ENCODE peak calls at places on chromosome 13, in nine cellular contexts. F is ELR; M is activated CD4-positive, CD25-positive, alpha-beta regulatory T cell treated with anti-CD3 and anti-CD28 coated beads, Interleukin-2, amount 50 U/mL, for 16 hours; E is neural crest cell; Q is OCI-M1; R is cardiac fibroblast; S is tibial artery; N is posterior cingulate gyrus; X is stimulated activated CD8-positive, alpha-beta memory T cell treated with anti-CD3 and anti-CD28 coated beads, Interleukin-2, amount 100 ng/mL, for 1 hour. H is an unnamed sample.

GRCh38 chr13:75881109-75881775 is 245.1 kb downstream of the LMO7 start:
- DNase-seq in X (no peak), R (no peak), F (no peak), E (no peak), N (no peak), M (no peak), Q (no peak), S (no peak), H (no peak)

GRCh38 chr13:111914241-111915103 is 152.5 kb upstream of the SOX1 start:
- DNase-seq in F (no peak), Q (no peak), N (no peak), M (no peak), X (no peak), R (no peak), E (no peak), S (no peak), H (no peak)

GRCh38 chr13:36519432-36519831 is 87.1 kb downstream of the CCNA1 start:
- DNase-seq in Q (no peak), S (no peak), M (no peak), E (no peak), X (no peak), F (no peak), R (no peak), N (no peak), H (no peak)

GRCh38 chr13:34627905-34628682 is 314.0 kb upstream of the NBEA start:
- DNase-seq in E (no peak), S (no peak), R (no peak), Q (no peak), M (no peak), F (no peak), N (no peak), X (no peak), H (no peak)

GRCh38 chr13:75334634-75335447 is 147.1 kb downstream of the TBC1D4 start:
- DNase-seq in R (no peak), X (no peak), F (no peak), S (no peak), E (no peak), N (no peak), M (no peak), Q (no peak), H (no peak)

GRCh38 chr13:79401259-79402071 is 4.6 kb downstream of the RBM26 start:
- DNase-seq in X (no peak), R (no peak), E (no peak), S (no peak), Q (peak), N (no peak), M (no peak), F (no peak), H (no peak)

GRCh38 chr13:35700661-35701060 is 224.2 kb upstream of the MAB21L1 start:
- DNase-seq in S (no peak), X (no peak), N (no peak), F (peak), E (no peak), R (peak), Q (no peak), M (no peak), H (no peak)

GRCh38 chr13:112990783-112991182 is 21.8 kb downstream of the MCF2L start:
- DNase-seq in S (no peak), N (no peak), X (no peak), E (no peak), F (no peak), Q (peak), M (no peak), R (no peak), H (no peak)

GRCh38 chr13:41058229-41059070 is 2.9 kb upstream of the WBP4 start:
- DNase-seq in F (no peak), R (no peak), N (no peak), X (no peak), Q (peak), S (no peak), E (no peak), M (no peak), H (no peak)

GRCh38 chr13:46181799-46182490 is at the start of gene LCP1:
- DNase-seq in N (no peak), S (no peak), F (peak), E (no peak), R (no peak), Q (peak), X (peak), M (peak), H (no peak)

GRCh38 chr13:50085063-50085462 is 69.8 kb downstream of the KCNRG start:
- DNase-seq in F (peak), Q (peak), M (no peak), S (no peak), X (no peak), N (no peak), E (no peak), R (peak), H (no peak)

GRCh38 chr13:109751477-109751876 is 34.9 kb downstream of the IRS2 start:
- DNase-seq in X (no peak), F (no peak), R (no peak), Q (no peak), M (no peak), E (no peak), N (no peak), S (no peak), H (no peak)

GRCh38 chr13:111559612-111560423 is 239.4 kb downstream of the TEX29 start:
- DNase-seq in E (no peak), R (no peak), Q (no peak), S (no peak), X (no peak), M (no peak), F (no peak), N (no peak), H (no peak)

GRCh38 chr13:52850396-52851152 is 2.1 kb upstream of the PCDH8 start:
- DNase-seq in X (no peak), Q (peak), F (peak), E (peak), M (no peak), R (peak), S (peak), N (peak), H (no peak)

GRCh38 chr13:74032325-74032724 is 101.9 kb downstream of the KLF12 start:
- DNase-seq in X (no peak), Q (no peak), R (no peak), E (no peak), F (no peak), M (no peak), S (no peak), N (no peak), H (no peak)

GRCh38 chr13:48333976-48334375 is 30.4 kb downstream of the RB1 start:
- DNase-seq in S (no peak), N (no peak), E (no peak), X (no peak), R (peak), F (peak), M (no peak), Q (no peak), H (no peak)

GRCh38 chr13:101360525-101360924 is 55.8 kb downstream of the NALCN start:
- DNase-seq in M (no peak), X (no peak), F (no peak), R (no peak), S (no peak), N (no peak), Q (no peak), E (no peak), H (no peak)

GRCh38 chr13:98761126-98761978 is 8.9 kb upstream of the SLC15A1 start:
- DNase-seq in N (no peak), Q (peak), X (no peak), F (peak), S (no peak), M (no peak), E (no peak), R (peak), H (no peak)

GRCh38 chr13:50905256-50905655 is 4.3 kb upstream of the RNASEH2B start:
- DNase-seq in E (no peak), Q (no peak), X (no peak), S (no peak), M (no peak), N (no peak), R (no peak), F (no peak), H (no peak)

GRCh38 chr13:31424130-31424729 is 224.5 kb downstream of the B3GLCT start:
- DNase-seq in N (peak), Q (peak), R (peak), F (peak), X (no peak), S (peak), E (peak), M (peak), H (peak)

GRCh38 chr13:101869553-101869952 is 417.1 kb downstream of the ITGBL1 start:
- DNase-seq in F (no peak), X (no peak), R (no peak), Q (peak), M (no peak), E (no peak), N (no peak), S (no peak), H (no peak)

GRCh38 chr13:39051157-39051556 is 12.9 kb downstream of the NHLRC3 start:
- DNase-seq in F (peak), Q (peak), X (no peak), N (no peak), E (no peak), S (no peak), M (no peak), R (peak), H (peak)

GRCh38 chr13:41900918-41901317 is 60.0 kb downstream of the VWA8 start:
- DNase-seq in F (peak), X (no peak), Q (no peak), S (no peak), M (no peak), E (no peak), N (no peak), R (peak), H (no peak)

GRCh38 chr13:40438999-40439797 is 227.2 kb downstream of the FOXO1 start:
- DNase-seq in S (peak), Q (peak), N (no peak), R (peak), E (no peak), F (no peak), M (no peak), X (no peak), H (no peak)

GRCh38 chr13:22837980-22838615 is 342.7 kb upstream of the SGCG start:
- DNase-seq in M (no peak), Q (no peak), X (no peak), F (no peak), R (no peak), N (no peak), E (no peak), S (no peak), H (no peak)

GRCh38 chr13:44237276-44237767 is 136.3 kb upstream of the SERP2 start:
- DNase-seq in X (no peak), M (no peak), F (peak), R (peak), E (no peak), S (peak), N (peak), Q (no peak), H (no peak)

GRCh38 chr13:23674795-23675640 is 104.8 kb downstream of the TNFRSF19 start:
- DNase-seq in R (peak), Q (no peak), S (no peak), X (no peak), E (no peak), N (no peak), F (peak), M (no peak), H (no peak)

GRCh38 chr13:95248953-95249352 is 52.3 kb downstream of the ABCC4 start:
- DNase-seq in F (no peak), R (no peak), Q (no peak), M (no peak), N (no peak), X (no peak), S (no peak), E (no peak), H (no peak)

GRCh38 chr13:40211586-40211968 is 454.9 kb downstream of the FOXO1 start:
- DNase-seq in F (no peak), N (no peak), X (no peak), M (no peak), S (no peak), Q (no peak), E (no peak), R (no peak), H (no peak)

GRCh38 chr13:35838356-35838755 is 292.8 kb downstream of the DCLK1 start:
- DNase-seq in N (no peak), S (no peak), Q (no peak), E (no peak), R (peak), M (no peak), F (peak), X (no peak), H (peak)

GRCh38 chr13:69551193-69551592 is 556.4 kb upstream of the ATXN8OS start:
- DNase-seq in Q (no peak), M (no peak), E (no peak), R (no peak), S (no peak), F (no peak), N (no peak), X (no peak), H (no peak)